ENCODE peak calls at places on chromosomes 6 and 20, in five cellular contexts. B, J, L, T and C are unnamed samples.

GRCh38 chr20:55456316-55456940 is 548.9 kb downstream of the CBLN4 start:
- DNase-seq in B (no peak), J (no peak), T (no peak), L (no peak), C (no peak)

GRCh38 chr20:5923493-5923892 is 26.8 kb downstream of the TRMT6 start:
- DNase-seq in T (no peak), J (no peak), L (no peak), B (no peak), C (no peak)

GRCh38 chr6:73299171-73300073 is 36.4 kb upstream of the KHDC1 start:
- DNase-seq in T (no peak), L (no peak), B (no peak), J (no peak), C (no peak)

GRCh38 chr20:37946946-37947345 is 44.0 kb downstream of the VSTM2L start:
- DNase-seq in J (no peak), L (no peak), T (no peak), B (no peak), C (no peak)

GRCh38 chr6:28408076-28408802 is 8.7 kb upstream of the ZSCAN12 start:
- DNase-seq in T (peak; percentile 25), B (no peak), L (no peak), J (no peak), C (no peak)

GRCh38 chr20:25303292-25304024 is 55.6 kb downstream of the PYGB start:
- DNase-seq in L (no peak), B (no peak), T (no peak), J (no peak), C (no peak)

GRCh38 chr6:110645685-110646418 is 169.4 kb downstream of the CDK19 start:
- DNase-seq in L (no peak), T (no peak), J (no peak), B (no peak), C (no peak)

GRCh38 chr6:90849686-90850085 is 262.8 kb upstream of the MAP3K7 start:
- DNase-seq in L (no peak), J (no peak), T (no peak), B (no peak), C (no peak)